ENCODE peak calls at places on chromosomes 5 and 9, in nine cellular contexts. T is stimulated activated CD4-positive, alpha-beta T cell treated with anti-CD3 and anti-CD28 coated beads, Interleukin-2, amount 100 ng/mL, for 48 hours; X is memory B cell; P is hypothalamus; K is activated CD4-positive, alpha-beta T cell treated with anti-CD3 and anti-CD28 coated beads, Interleukin-2, amount 50 U/mL, for 1 hour; G is H54; H is mesenchymal stem cell; Y is GM03348; M is foreskin fibroblast. Q is an unnamed sample.

GRCh38 chr9:110330484-110331115 is 7.1 kb downstream of the TXNDC8 start:
- DNase-seq in T (no peak), X (no peak), P (no peak), K (no peak), G (no peak), H (peak), Y (peak), M (peak), Q (no peak)

GRCh38 chr9:33012328-33013068 is 11.1 kb upstream of the APTX start:
- DNase-seq in T (no peak), X (no peak), P (no peak), K (no peak), G (no peak), H (no peak), Y (no peak), M (no peak), Q (no peak)

GRCh38 chr5:91443761-91444467 is 60.8 kb upstream of the ARRDC3 start:
- DNase-seq in T (no peak), X (no peak), P (no peak), K (no peak), G (no peak), H (no peak), Y (no peak), M (no peak), Q (no peak)

GRCh38 chr9:82206946-82207345 is 218.4 kb downstream of the SPATA31D1 start:
- DNase-seq in T (no peak), X (no peak), P (no peak), K (no peak), G (no peak), H (no peak), Y (no peak), M (no peak), Q (no peak)

GRCh38 chr9:125506045-125506444 is 201.0 kb downstream of the MAPKAP1 start:
- DNase-seq in T (no peak), X (no peak), P (no peak), K (no peak), G (no peak), H (peak), Y (no peak), M (no peak), Q (no peak)

GRCh38 chr5:180639287-180639686 is 10.1 kb downstream of the FLT4 start:
- DNase-seq in T (no peak), X (no peak), P (no peak), K (no peak), G (no peak), H (no peak), Y (no peak), M (no peak), Q (no peak)

GRCh38 chr9:124782661-124783574 is 6.0 kb downstream of the OLFML2A start:
- DNase-seq in T (no peak), X (no peak), P (no peak), K (no peak), G (no peak), H (no peak), Y (no peak), M (no peak), Q (no peak)

GRCh38 chr5:178532666-178533065 is 57.5 kb downstream of the COL23A1 start:
- DNase-seq in T (no peak), X (no peak), P (no peak), K (no peak), G (no peak), H (no peak), Y (no peak), M (no peak), Q (no peak)

GRCh38 chr5:115813719-115814118 is 2.7 kb downstream of the CDO1 start:
- DNase-seq in T (no peak), X (no peak), P (no peak), K (no peak), G (no peak), H (no peak), Y (no peak), M (no peak), Q (no peak)

GRCh38 chr5:33297760-33298216 is 143.0 kb upstream of the TARS1 start:
- DNase-seq in T (no peak), X (no peak), P (no peak), K (no peak), G (no peak), H (no peak), Y (no peak), M (no peak), Q (no peak)

Q was measured in C1 segment of cervical spinal cord.